ENCODE peak calls at places on chromosomes 12 and 14, in five cellular contexts. I, V, A, B and N are unnamed samples.

GRCh38 chr12:124654666-124655316 is 87.4 kb upstream of the NCOR2 start:
- DNase-seq in I (no peak), V (no peak), A (no peak), B (no peak), N (no peak)

GRCh38 chr12:92928431-92928961 is 599 bp downstream of the EEA1 start:
- DNase-seq in I (peak), V (peak), A (no peak), B (peak), N (peak)

GRCh38 chr12:103282124-103282523 is 213.6 kb downstream of the C12orf42 start:
- DNase-seq in I (no peak), V (no peak), A (no peak), B (no peak), N (no peak)

GRCh38 chr12:76627346-76628135 is 68.0 kb upstream of the OSBPL8 start:
- DNase-seq in I (no peak), V (no peak), A (no peak), B (peak), N (no peak)

GRCh38 chr12:23659151-23659550 is 290.3 kb downstream of the SOX5 start:
- DNase-seq in I (no peak), V (no peak), A (no peak), B (no peak), N (no peak)

GRCh38 chr14:69685716-69686115 is 74.3 kb downstream of the SUSD6 start:
- DNase-seq in I (no peak), V (peak), A (no peak), B (peak), N (no peak)

GRCh38 chr12:117547209-117547608 is 185.8 kb upstream of the NOS1 start:
- DNase-seq in I (no peak), V (no peak), A (peak), B (no peak), N (no peak)

GRCh38 chr14:91509083-91509877 is 830 bp downstream of the PPP4R3A start:
- DNase-seq in I (peak), V (no peak), A (peak), B (no peak), N (peak)

GRCh38 chr14:102086346-102086971 is 385 bp downstream of the HSP90AA1 start:
- DNase-seq in I (peak), V (peak), A (peak), B (peak), N (peak)

GRCh38 chr14:36515896-36516718 is 3.9 kb downstream of the NKX2-1 start:
- DNase-seq in I (no peak), V (no peak), A (no peak), B (peak), N (no peak)

GRCh38 chr12:16506394-16506793 is 99.6 kb downstream of the LMO3 start:
- DNase-seq in I (no peak), V (no peak), A (no peak), B (no peak), N (no peak)

GRCh38 chr14:67618617-67619063 is 1.1 kb upstream of the ARG2 start:
- DNase-seq in I (peak), V (peak), A (peak), B (peak), N (peak)

GRCh38 chr12:80442426-80443222 is 1.4 kb upstream of the PTPRQ start:
- DNase-seq in I (no peak), V (peak), A (no peak), B (peak), N (no peak)

DNA sequence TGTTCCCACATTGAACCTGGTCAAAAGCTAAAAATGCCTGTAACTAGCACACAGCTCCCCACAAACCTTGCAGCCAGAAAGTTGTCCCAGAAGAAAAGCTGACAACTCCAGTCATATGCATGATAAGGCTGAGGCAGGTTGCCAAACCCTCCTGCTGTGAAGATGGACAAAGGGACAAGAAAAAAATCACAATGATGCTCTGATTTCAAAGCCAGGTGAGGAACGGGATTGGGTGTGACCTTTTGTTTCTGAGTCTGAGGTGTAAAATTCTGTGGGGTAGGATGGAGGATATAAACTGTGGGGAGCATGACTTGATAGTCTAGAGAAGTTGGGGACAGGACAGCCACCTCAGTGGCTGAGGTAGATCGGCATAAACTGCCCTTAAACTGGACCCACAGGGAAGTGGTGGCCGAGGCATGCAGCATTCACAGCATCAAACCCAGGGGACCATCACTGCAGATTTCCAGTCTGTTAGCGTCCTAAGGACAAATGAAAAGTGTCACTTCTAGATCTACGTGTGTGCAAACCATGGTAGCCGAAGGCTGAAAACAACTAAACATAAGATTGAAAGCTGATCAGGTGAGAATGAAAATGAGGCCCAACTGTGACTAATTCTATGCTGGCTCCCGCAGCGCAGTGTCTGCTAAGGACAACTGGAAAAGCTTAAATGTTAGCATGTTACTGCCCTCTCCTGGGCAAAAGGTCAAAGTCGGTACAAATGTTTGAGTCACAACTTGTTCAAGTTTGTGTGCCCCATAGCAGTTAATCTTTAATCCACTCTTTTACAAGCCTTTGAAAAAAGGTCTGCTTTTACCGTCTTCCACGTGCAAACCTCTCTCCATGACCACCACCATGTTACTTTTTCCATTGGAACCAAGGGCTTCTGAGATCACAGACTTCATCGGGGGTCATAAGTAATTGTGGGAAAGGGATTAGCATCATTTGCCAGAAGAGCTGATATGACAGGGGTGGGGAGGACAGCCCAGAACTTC is 39.8 kb downstream of the GRIN2B start:
- DNase-seq in I (peak), V (peak), A (peak), B (peak), N (peak)
- TF ChIP-seq CTCF in I (peak), V (peak), A (peak), B (no peak), N (peak)

GRCh38 chr14:92663049-92663448 is 85.4 kb downstream of the LGMN start:
- DNase-seq in I (no peak), V (peak), A (no peak), B (peak), N (no peak)

GRCh38 chr14:92658160-92658559 is 90.3 kb downstream of the LGMN start:
- DNase-seq in I (no peak), V (no peak), A (no peak), B (no peak), N (no peak)

GRCh38 chr14:92660571-92660970 is 87.9 kb downstream of the LGMN start:
- DNase-seq in I (no peak), V (no peak), A (no peak), B (no peak), N (no peak)

GRCh38 chr14:92657457-92658142 is 90.8 kb downstream of the LGMN start:
- DNase-seq in I (no peak), V (no peak), A (no peak), B (no peak), N (no peak)

DNA sequence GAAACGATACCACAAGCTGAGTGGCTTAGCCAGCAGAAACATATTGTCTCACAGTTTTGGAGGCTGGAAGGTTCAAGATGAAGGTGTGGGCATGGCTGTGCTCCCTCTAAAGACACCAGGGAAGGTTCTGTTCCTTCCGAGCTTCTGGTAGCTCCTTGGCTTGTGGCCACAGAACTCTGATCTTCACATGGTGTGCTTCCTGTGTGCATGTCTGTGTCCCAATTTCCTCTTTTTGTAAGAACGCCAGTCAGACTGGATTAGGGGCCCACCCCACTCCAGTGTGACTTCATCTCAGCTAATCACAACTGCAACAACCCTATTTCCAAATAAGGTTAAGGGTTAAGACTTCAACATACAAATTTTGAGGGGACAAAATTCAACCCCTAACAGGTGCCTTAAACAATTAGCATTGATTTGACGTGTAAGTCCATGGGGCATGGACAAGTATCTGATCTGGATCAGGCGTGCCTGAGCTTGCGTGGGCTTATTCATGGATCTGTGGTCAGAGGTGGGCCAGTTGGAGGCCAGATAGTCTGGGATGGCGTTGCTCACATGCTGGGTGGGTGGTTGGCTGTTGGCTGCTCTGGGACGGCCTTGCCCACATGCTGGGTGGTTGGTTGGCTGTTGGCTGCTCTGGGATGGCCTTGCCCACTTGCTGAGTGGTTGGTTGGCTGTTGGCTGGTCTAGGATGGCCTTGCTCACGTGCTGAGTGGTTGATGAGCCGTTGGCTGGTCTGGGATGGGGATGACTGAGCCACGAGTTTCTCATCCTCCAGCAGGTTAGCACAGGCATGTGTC is 88.5 kb downstream of the LGMN start:
- DNase-seq in I (no peak), V (no peak), A (no peak), B (no peak), N (peak)
- H3K27ac ChIP-seq in I (no peak), V (no peak), A (no peak), B (no peak), N (no peak)

GRCh38 chr12:42564540-42564939 is 25.0 kb downstream of the PRICKLE1 start:
- DNase-seq in I (no peak), V (no peak), A (no peak), B (peak), N (no peak)

GRCh38 chr12:42565633-42566032 is 23.9 kb downstream of the PRICKLE1 start:
- DNase-seq in I (no peak), V (no peak), A (peak), B (no peak), N (no peak)

GRCh38 chr12:42560977-42561376 is 28.6 kb downstream of the PRICKLE1 start:
- DNase-seq in I (no peak), V (no peak), A (no peak), B (no peak), N (no peak)

GRCh38 chr12:42568952-42569916 is 20.3 kb downstream of the PRICKLE1 start:
- DNase-seq in I (peak), V (peak), A (peak), B (peak), N (peak)

DNA sequence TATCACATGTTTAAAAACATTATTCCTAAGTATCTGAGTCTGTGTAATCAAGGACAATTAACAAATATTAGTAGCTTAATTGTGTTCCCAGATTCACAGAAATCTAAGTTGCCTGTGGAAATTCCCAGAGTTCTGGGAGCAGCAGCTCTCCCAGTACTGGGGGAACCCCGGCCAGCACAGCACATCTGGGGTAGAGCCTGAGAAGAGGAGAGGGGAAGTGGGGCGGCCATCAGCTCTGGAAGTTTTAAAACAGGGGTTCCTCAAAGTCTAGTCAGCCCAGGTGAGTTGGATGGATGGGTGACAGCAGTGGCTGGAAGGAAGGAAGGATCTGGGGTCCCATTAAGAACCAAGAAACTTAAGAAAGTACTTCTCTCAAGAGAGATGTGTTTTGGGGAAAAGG is 24.5 kb downstream of the PRICKLE1 start:
- DNase-seq in I (no peak), V (no peak), A (peak), B (no peak), N (no peak)
- H2AFZ ChIP-seq in I (no peak), V (no peak), A (peak), B (no peak), N (no peak)

GRCh38 chr12:83802011-83802410 is 1110.6 kb downstream of the SLC6A15 start:
- DNase-seq in I (no peak), V (no peak), A (no peak), B (no peak), N (no peak)
- TF ChIP-seq CTCF in I (no peak), V (no peak), A (no peak), B (no peak), N (no peak)

GRCh38 chr14:94483071-94483451 is 7.1 kb upstream of the SERPINA9 start:
- DNase-seq in I (no peak), V (no peak), A (no peak), B (no peak), N (no peak)

GRCh38 chr14:94483729-94484275 is 7.8 kb upstream of the SERPINA9 start:
- DNase-seq in I (no peak), V (no peak), A (no peak), B (peak), N (no peak)

GRCh38 chr14:94480809-94481208 is 4.8 kb upstream of the SERPINA9 start:
- DNase-seq in I (no peak), V (no peak), A (no peak), B (peak), N (no peak)

GRCh38 chr14:94484476-94484875 is 8.5 kb upstream of the SERPINA9 start:
- DNase-seq in I (no peak), V (no peak), A (no peak), B (no peak), N (no peak)

DNA sequence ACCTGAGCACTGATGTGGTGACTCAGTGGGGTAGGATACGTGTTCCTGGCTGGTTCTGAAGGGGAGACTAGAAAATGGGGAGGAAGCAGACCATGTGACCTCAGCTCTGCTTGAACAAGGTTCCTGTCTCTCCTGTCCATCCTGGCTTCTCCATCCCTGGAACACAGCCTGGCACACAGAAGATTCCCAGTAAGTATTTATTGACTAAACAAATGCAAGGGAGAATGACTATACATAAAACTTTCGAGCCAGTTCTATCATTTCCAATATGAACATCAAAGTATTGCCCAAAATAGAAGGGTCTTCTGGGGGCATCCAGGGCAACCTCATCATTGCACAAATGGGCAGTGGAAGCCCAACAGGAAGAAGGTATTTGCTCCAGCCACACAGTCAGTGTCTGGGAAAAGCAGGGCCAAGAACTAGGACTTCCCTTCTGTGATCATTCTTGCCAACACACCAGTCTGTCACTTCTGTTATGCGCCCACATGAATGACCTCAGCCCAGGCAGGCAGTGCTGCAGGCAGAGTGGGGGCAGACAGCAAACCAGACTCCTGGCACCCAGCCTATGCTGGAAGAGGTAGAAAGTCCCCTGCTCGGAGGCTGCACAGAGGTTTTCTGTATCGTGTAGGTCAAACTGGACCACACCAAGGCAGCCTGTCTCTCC is 5.6 kb upstream of the SERPINA9 start:
- DNase-seq in I (no peak), V (no peak), A (no peak), B (peak), N (no peak)
- H3K27ac ChIP-seq in I (no peak), V (no peak), A (no peak), B (no peak), N (no peak)